ENCODE peak calls at places on chromosomes 1 and 21, in five cellular contexts. One of them, this sample, is unnamed.

GRCh38 chr1:169698976-169699375 is 12.4 kb downstream of the SELL start:
- DNase-seq in heart right ventricle: no peak
- DNase-seq in effector memory CD4-positive, alpha-beta T cell: no peak
- DNase-seq in Peyer's patch: no peak
- DNase-seq in sigmoid colon: no peak
- DNase-seq in this sample: no peak

GRCh38 chr1:202586018-202586821 is 124.0 kb downstream of the SYT2 start:
- DNase-seq in heart right ventricle: peak; percentile 26
- DNase-seq in effector memory CD4-positive, alpha-beta T cell: no peak
- DNase-seq in Peyer's patch: peak; percentile 64
- DNase-seq in sigmoid colon: peak; percentile 80
- DNase-seq in this sample: peak; percentile 38

GRCh38 chr1:236282159-236282716 is 480 bp upstream of the ERO1B start:
- DNase-seq in heart right ventricle: no peak
- DNase-seq in effector memory CD4-positive, alpha-beta T cell: no peak
- DNase-seq in Peyer's patch: peak; percentile 65
- DNase-seq in sigmoid colon: no peak
- DNase-seq in this sample: no peak

GRCh38 chr1:168439451-168440375 is 104.1 kb downstream of the XCL2 start:
- DNase-seq in heart right ventricle: peak; percentile 27
- DNase-seq in effector memory CD4-positive, alpha-beta T cell: peak; percentile 67
- DNase-seq in Peyer's patch: peak; percentile 90
- DNase-seq in sigmoid colon: peak; percentile 87
- DNase-seq in this sample: no peak

GRCh38 chr1:222283147-222283768 is 264.6 kb downstream of the HHIPL2 start:
- DNase-seq in heart right ventricle: no peak
- DNase-seq in effector memory CD4-positive, alpha-beta T cell: no peak
- DNase-seq in Peyer's patch: no peak
- DNase-seq in sigmoid colon: no peak
- DNase-seq in this sample: no peak

GRCh38 chr1:164647211-164647610 is 88.2 kb downstream of the PBX1 start:
- DNase-seq in heart right ventricle: no peak
- DNase-seq in effector memory CD4-positive, alpha-beta T cell: no peak
- DNase-seq in Peyer's patch: peak; percentile 63
- DNase-seq in sigmoid colon: no peak
- DNase-seq in this sample: peak; percentile 72

GRCh38 chr1:23742670-23743286 is 493 bp upstream of the ELOA start:
- DNase-seq in heart right ventricle: no peak
- DNase-seq in effector memory CD4-positive, alpha-beta T cell: peak; percentile 8
- DNase-seq in Peyer's patch: peak; percentile 58
- DNase-seq in sigmoid colon: peak; percentile 72
- DNase-seq in this sample: peak; percentile 48

GRCh38 chr1:150567341-150567716 is 12.1 kb downstream of the MCL1 start:
- DNase-seq in heart right ventricle: no peak
- DNase-seq in effector memory CD4-positive, alpha-beta T cell: no peak
- DNase-seq in Peyer's patch: peak; percentile 72
- DNase-seq in sigmoid colon: no peak
- DNase-seq in this sample: no peak

GRCh38 chr1:36322786-36323635 is 434 bp downstream of the EVA1B start:
- DNase-seq in heart right ventricle: peak; percentile 61
- DNase-seq in effector memory CD4-positive, alpha-beta T cell: no peak
- DNase-seq in Peyer's patch: peak; percentile 75
- DNase-seq in sigmoid colon: peak; percentile 83
- DNase-seq in this sample: peak; percentile 34

GRCh38 chr1:53957231-53957818 is 11.2 kb downstream of the LRRC42 start:
- DNase-seq in heart right ventricle: no peak
- DNase-seq in effector memory CD4-positive, alpha-beta T cell: no peak
- DNase-seq in Peyer's patch: no peak
- DNase-seq in sigmoid colon: no peak
- DNase-seq in this sample: no peak

GRCh38 chr1:29655945-29656866 is 419.9 kb downstream of the PTPRU start:
- DNase-seq in heart right ventricle: no peak
- DNase-seq in effector memory CD4-positive, alpha-beta T cell: no peak
- DNase-seq in Peyer's patch: peak; percentile 19
- DNase-seq in sigmoid colon: no peak
- DNase-seq in this sample: no peak

GRCh38 chr1:44297695-44298400 is 57.2 kb downstream of the ERI3 start:
- DNase-seq in heart right ventricle: no peak
- DNase-seq in effector memory CD4-positive, alpha-beta T cell: no peak
- DNase-seq in Peyer's patch: no peak
- DNase-seq in sigmoid colon: no peak
- DNase-seq in this sample: no peak
- H3K36me3 ChIP-seq in heart right ventricle: peaks cover 88% of the 10 kb centered on the region
- H3K36me3 ChIP-seq in effector memory CD4-positive, alpha-beta T cell: peaks cover 35% of the 10 kb centered on the region
- H3K36me3 ChIP-seq in Peyer's patch: no peaks in the 10 kb centered on the region
- H3K36me3 ChIP-seq in sigmoid colon: peaks cover 4% of the 10 kb centered on the region
- H3K36me3 ChIP-seq in this sample: no peaks in the 10 kb centered on the region

GRCh38 chr21:34801519-34802132 is 132.8 kb downstream of the CLIC6 start:
- DNase-seq in heart right ventricle: no peak
- DNase-seq in effector memory CD4-positive, alpha-beta T cell: no peak
- DNase-seq in Peyer's patch: no peak
- DNase-seq in sigmoid colon: no peak
- DNase-seq in this sample: no peak
- H3K36me3 ChIP-seq in heart right ventricle: peaks cover 29% of the 10 kb centered on the region
- H3K36me3 ChIP-seq in effector memory CD4-positive, alpha-beta T cell: peaks cover 45% of the 10 kb centered on the region
- H3K36me3 ChIP-seq in Peyer's patch: no peaks in the 10 kb centered on the region
- H3K36me3 ChIP-seq in sigmoid colon: no peaks in the 10 kb centered on the region
- H3K36me3 ChIP-seq in this sample: no peaks in the 10 kb centered on the region

DNA sequence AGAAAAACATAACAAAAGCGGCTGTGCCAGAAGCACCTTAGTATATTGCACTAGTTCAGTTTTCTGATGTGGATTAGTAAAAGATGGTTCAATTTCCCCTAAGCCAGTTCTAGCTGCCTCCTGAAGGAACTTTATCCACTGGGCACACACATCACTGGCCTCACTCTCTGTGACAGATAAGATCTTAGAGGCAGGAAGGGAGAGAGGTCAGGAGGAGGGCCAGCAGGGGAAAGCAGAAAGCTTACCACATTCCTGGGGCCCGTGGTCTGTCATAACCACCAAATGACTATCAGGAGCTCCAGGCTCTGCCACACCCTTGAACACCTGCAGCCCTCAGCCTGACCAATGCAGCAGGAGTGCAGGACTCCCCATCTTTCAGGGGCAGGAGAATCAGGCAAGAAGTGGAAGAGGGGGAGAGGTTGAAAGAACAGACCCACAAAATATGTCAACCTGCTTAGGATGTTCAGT is 37.8 kb downstream of the LRRC71 start:
- DNase-seq in heart right ventricle: no peak
- DNase-seq in effector memory CD4-positive, alpha-beta T cell: no peak
- DNase-seq in Peyer's patch: no peak
- DNase-seq in sigmoid colon: no peak
- DNase-seq in this sample: no peak
- H3K36me3 ChIP-seq in heart right ventricle: peaks cover 99% of the 10 kb centered on the region
- H3K36me3 ChIP-seq in effector memory CD4-positive, alpha-beta T cell: peaks cover 40% of the 10 kb centered on the region
- H3K36me3 ChIP-seq in Peyer's patch: no peaks in the 10 kb centered on the region
- H3K36me3 ChIP-seq in sigmoid colon: peaks cover 38% of the 10 kb centered on the region
- H3K36me3 ChIP-seq in this sample: no peaks in the 10 kb centered on the region

GRCh38 chr1:24923485-24924113 is 6.5 kb downstream of the RUNX3 start:
- DNase-seq in heart right ventricle: no peak
- DNase-seq in effector memory CD4-positive, alpha-beta T cell: no peak
- DNase-seq in Peyer's patch: no peak
- DNase-seq in sigmoid colon: no peak
- DNase-seq in this sample: peak; percentile 39

GRCh38 chr1:24927473-24927872 is 2.6 kb downstream of the RUNX3 start:
- DNase-seq in heart right ventricle: no peak
- DNase-seq in effector memory CD4-positive, alpha-beta T cell: no peak
- DNase-seq in Peyer's patch: no peak
- DNase-seq in sigmoid colon: no peak
- DNase-seq in this sample: no peak

GRCh38 chr1:24926596-24927249 is 3.4 kb downstream of the RUNX3 start:
- DNase-seq in heart right ventricle: no peak
- DNase-seq in effector memory CD4-positive, alpha-beta T cell: no peak
- DNase-seq in Peyer's patch: no peak
- DNase-seq in sigmoid colon: peak; percentile 55
- DNase-seq in this sample: peak; percentile 41

GRCh38 chr1:24925963-24926362 is 4.1 kb downstream of the RUNX3 start:
- DNase-seq in heart right ventricle: no peak
- DNase-seq in effector memory CD4-positive, alpha-beta T cell: no peak
- DNase-seq in Peyer's patch: no peak
- DNase-seq in sigmoid colon: no peak
- DNase-seq in this sample: no peak

GRCh38 chr1:24925082-24925779 is 4.8 kb downstream of the RUNX3 start:
- DNase-seq in heart right ventricle: no peak
- DNase-seq in effector memory CD4-positive, alpha-beta T cell: peak; percentile 86
- DNase-seq in Peyer's patch: peak; percentile 80
- DNase-seq in sigmoid colon: no peak
- DNase-seq in this sample: no peak
- H3K36me3 ChIP-seq in heart right ventricle: no peaks in the 10 kb centered on the region
- H3K36me3 ChIP-seq in effector memory CD4-positive, alpha-beta T cell: peaks cover 29% of the 10 kb centered on the region
- H3K36me3 ChIP-seq in Peyer's patch: no peaks in the 10 kb centered on the region
- H3K36me3 ChIP-seq in sigmoid colon: no peaks in the 10 kb centered on the region
- H3K36me3 ChIP-seq in this sample: no peaks in the 10 kb centered on the region

GRCh38 chr21:45763074-45763473 is 119.5 kb downstream of the PCBP3 start:
- DNase-seq in heart right ventricle: no peak
- DNase-seq in effector memory CD4-positive, alpha-beta T cell: no peak
- DNase-seq in Peyer's patch: no peak
- DNase-seq in sigmoid colon: no peak
- DNase-seq in this sample: no peak

GRCh38 chr21:45764792-45765191 is 121.3 kb downstream of the PCBP3 start:
- DNase-seq in heart right ventricle: no peak
- DNase-seq in effector memory CD4-positive, alpha-beta T cell: no peak
- DNase-seq in Peyer's patch: no peak
- DNase-seq in sigmoid colon: no peak
- DNase-seq in this sample: no peak

GRCh38 chr21:45765375-45765774 is 121.8 kb downstream of the PCBP3 start:
- DNase-seq in heart right ventricle: no peak
- DNase-seq in effector memory CD4-positive, alpha-beta T cell: no peak
- DNase-seq in Peyer's patch: no peak
- DNase-seq in sigmoid colon: no peak
- DNase-seq in this sample: no peak

GRCh38 chr21:45761703-45762102 is 118.2 kb downstream of the PCBP3 start:
- DNase-seq in heart right ventricle: no peak
- DNase-seq in effector memory CD4-positive, alpha-beta T cell: no peak
- DNase-seq in Peyer's patch: no peak
- DNase-seq in sigmoid colon: no peak
- DNase-seq in this sample: no peak

DNA sequence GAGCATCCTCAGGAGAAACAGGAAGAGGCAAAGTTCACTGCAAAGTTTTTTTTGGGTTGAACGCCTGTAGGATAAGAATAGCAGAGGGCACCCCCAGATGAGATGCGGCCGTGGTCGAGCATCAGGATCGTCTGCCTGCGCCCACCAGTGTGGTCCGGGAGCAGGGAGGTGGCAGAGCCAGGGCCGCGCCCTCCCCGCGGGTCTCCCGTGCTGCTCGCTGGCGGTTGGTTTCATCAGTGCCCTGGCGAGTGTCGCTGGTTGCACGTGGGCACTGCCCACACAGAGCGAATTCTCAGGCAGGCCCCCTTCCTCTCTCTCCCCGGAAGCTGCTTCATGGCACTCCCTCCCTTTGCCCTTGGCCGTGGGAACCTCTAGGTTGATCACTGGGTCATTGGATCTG is 120.0 kb downstream of the PCBP3 start:
- DNase-seq in heart right ventricle: no peak
- DNase-seq in effector memory CD4-positive, alpha-beta T cell: no peak
- DNase-seq in Peyer's patch: no peak
- DNase-seq in sigmoid colon: no peak
- DNase-seq in this sample: no peak
- H3K36me3 ChIP-seq in heart right ventricle: no peaks in the 10 kb centered on the region
- H3K36me3 ChIP-seq in effector memory CD4-positive, alpha-beta T cell: no peaks in the 10 kb centered on the region
- H3K36me3 ChIP-seq in Peyer's patch: no peaks in the 10 kb centered on the region
- H3K36me3 ChIP-seq in sigmoid colon: no peaks in the 10 kb centered on the region
- H3K36me3 ChIP-seq in this sample: no peaks in the 10 kb centered on the region

GRCh38 chr1:32825181-32825580 is 7.7 kb downstream of the S100PBP start:
- DNase-seq in heart right ventricle: no peak
- DNase-seq in effector memory CD4-positive, alpha-beta T cell: no peak
- DNase-seq in Peyer's patch: no peak
- DNase-seq in sigmoid colon: no peak
- DNase-seq in this sample: no peak

GRCh38 chr1:32828341-32828740 is 10.9 kb downstream of the S100PBP start:
- DNase-seq in heart right ventricle: no peak
- DNase-seq in effector memory CD4-positive, alpha-beta T cell: no peak
- DNase-seq in Peyer's patch: no peak
- DNase-seq in sigmoid colon: no peak
- DNase-seq in this sample: no peak

GRCh38 chr1:32831878-32832277 is 14.4 kb downstream of the S100PBP start:
- DNase-seq in heart right ventricle: no peak
- DNase-seq in effector memory CD4-positive, alpha-beta T cell: no peak
- DNase-seq in Peyer's patch: no peak
- DNase-seq in sigmoid colon: no peak
- DNase-seq in this sample: no peak

GRCh38 chr1:32830092-32830852 is 12.8 kb downstream of the S100PBP start:
- DNase-seq in heart right ventricle: no peak
- DNase-seq in effector memory CD4-positive, alpha-beta T cell: no peak
- DNase-seq in Peyer's patch: no peak
- DNase-seq in sigmoid colon: no peak
- DNase-seq in this sample: no peak
- H3K36me3 ChIP-seq in heart right ventricle: peaks cover 100% of the 10 kb centered on the region
- H3K36me3 ChIP-seq in effector memory CD4-positive, alpha-beta T cell: peaks cover 69% of the 10 kb centered on the region
- H3K36me3 ChIP-seq in Peyer's patch: no peaks in the 10 kb centered on the region
- H3K36me3 ChIP-seq in sigmoid colon: peaks cover 34% of the 10 kb centered on the region
- H3K36me3 ChIP-seq in this sample: peaks cover 8% of the 10 kb centered on the region

GRCh38 chr1:116062201-116062600 is 49.0 kb upstream of the MAB21L3 start:
- DNase-seq in heart right ventricle: no peak
- DNase-seq in effector memory CD4-positive, alpha-beta T cell: no peak
- DNase-seq in Peyer's patch: no peak
- DNase-seq in sigmoid colon: no peak
- DNase-seq in this sample: no peak
- H3K36me3 ChIP-seq in heart right ventricle: peaks cover 30% of the 10 kb centered on the region
- H3K36me3 ChIP-seq in effector memory CD4-positive, alpha-beta T cell: no peaks in the 10 kb centered on the region
- H3K36me3 ChIP-seq in Peyer's patch: no peaks in the 10 kb centered on the region
- H3K36me3 ChIP-seq in sigmoid colon: no peaks in the 10 kb centered on the region
- H3K36me3 ChIP-seq in this sample: no peaks in the 10 kb centered on the region

GRCh38 chr21:39232926-39233325 is 49.7 kb upstream of the PSMG1 start:
- DNase-seq in heart right ventricle: no peak
- DNase-seq in effector memory CD4-positive, alpha-beta T cell: no peak
- DNase-seq in Peyer's patch: no peak
- DNase-seq in sigmoid colon: no peak
- DNase-seq in this sample: no peak

GRCh38 chr21:39238275-39238674 is 55.0 kb upstream of the PSMG1 start:
- DNase-seq in heart right ventricle: no peak
- DNase-seq in effector memory CD4-positive, alpha-beta T cell: no peak
- DNase-seq in Peyer's patch: no peak
- DNase-seq in sigmoid colon: no peak
- DNase-seq in this sample: no peak
- H3K36me3 ChIP-seq in heart right ventricle: peaks cover 87% of the 10 kb centered on the region
- H3K36me3 ChIP-seq in effector memory CD4-positive, alpha-beta T cell: peaks cover 45% of the 10 kb centered on the region
- H3K36me3 ChIP-seq in Peyer's patch: no peaks in the 10 kb centered on the region
- H3K36me3 ChIP-seq in sigmoid colon: peaks cover 11% of the 10 kb centered on the region
- H3K36me3 ChIP-seq in this sample: no peaks in the 10 kb centered on the region

DNA sequence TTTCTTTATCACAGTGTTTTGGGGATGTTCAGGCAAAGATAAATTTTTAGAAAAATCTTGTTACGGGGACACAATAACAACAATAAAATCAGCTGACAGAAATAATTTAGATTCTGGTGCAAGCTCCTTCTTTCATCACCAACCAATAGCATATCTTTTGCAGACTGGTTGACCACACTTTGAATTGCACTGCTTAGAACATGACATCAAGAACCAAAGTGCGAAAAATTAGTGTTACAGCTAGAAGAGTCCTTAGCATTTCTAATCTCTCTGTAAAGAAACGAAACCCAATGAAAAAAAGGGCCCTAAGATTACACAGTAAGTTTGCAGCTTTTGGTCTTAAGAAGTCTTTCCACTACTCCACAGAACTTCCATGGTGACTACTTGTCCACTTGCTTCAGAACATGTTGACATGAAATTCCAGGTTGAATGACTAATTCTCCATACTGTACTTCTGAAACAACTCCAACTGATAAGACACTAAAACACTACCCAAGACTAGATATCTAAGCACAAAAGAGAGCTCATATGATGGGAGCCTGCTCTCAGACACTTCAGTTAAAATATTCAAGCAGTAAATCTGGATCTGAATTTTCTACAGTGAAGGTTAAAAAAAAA is 31.3 kb downstream of the XKR8 start:
- DNase-seq in heart right ventricle: no peak
- DNase-seq in effector memory CD4-positive, alpha-beta T cell: no peak
- DNase-seq in Peyer's patch: no peak
- DNase-seq in sigmoid colon: no peak
- DNase-seq in this sample: no peak
- H3K36me3 ChIP-seq in heart right ventricle: peaks cover 89% of the 10 kb centered on the region
- H3K36me3 ChIP-seq in effector memory CD4-positive, alpha-beta T cell: peaks cover 16% of the 10 kb centered on the region
- H3K36me3 ChIP-seq in Peyer's patch: no peaks in the 10 kb centered on the region
- H3K36me3 ChIP-seq in sigmoid colon: peaks cover 5% of the 10 kb centered on the region
- H3K36me3 ChIP-seq in this sample: peaks cover 6% of the 10 kb centered on the region